ENCODE peak calls at places on chromosomes 4 and X, in five cellular contexts. U is kidney, H is pancreas, O is GM12878, F is mucosa of descending colon. R is an unnamed sample.

GRCh38 chr4:13642576-13642975 is 15.1 kb upstream of the BOD1L1 start:
- DNase-seq in U (no peak), H (no peak), O (no peak), F (no peak), R (no peak)

GRCh38 chr4:12409507-12410190 is 981.0 kb upstream of the HS3ST1 start:
- DNase-seq in U (no peak), H (no peak), O (no peak), F (no peak), R (no peak)

GRCh38 chr4:98267498-98267897 is 6.3 kb downstream of the RAP1GDS1 start:
- DNase-seq in U (no peak), H (no peak), O (no peak), F (no peak), R (no peak)

GRCh38 chr4:39526810-39527295 is 386 bp downstream of the UGDH start:
- DNase-seq in U (no peak), H (no peak), O (no peak), F (no peak), R (no peak)

GRCh38 chr4:174084542-174084941 is 198.9 kb downstream of the FBXO8 start:
- DNase-seq in U (no peak), H (no peak), O (no peak), F (no peak), R (no peak)

GRCh38 chr4:38157592-38157991 is 197.4 kb downstream of the PTTG2 start:
- DNase-seq in U (no peak), H (peak; percentile 38), O (no peak), F (peak; percentile 79), R (no peak)

GRCh38 chr4:80465238-80465637 is 129.7 kb downstream of the CFAP299 start:
- DNase-seq in U (no peak), H (no peak), O (no peak), F (no peak), R (no peak)

GRCh38 chr4:143343276-143343831 is 6.7 kb downstream of the GAB1 start:
- DNase-seq in U (no peak), H (no peak), O (no peak), F (no peak), R (no peak)

GRCh38 chrX:25198891-25199290 is 183.1 kb upstream of the ARX start:
- DNase-seq in U (no peak), H (no peak), O (no peak), F (no peak), R (no peak)

GRCh38 chrX:21806691-21807090 is 32.7 kb upstream of the MBTPS2 start:
- DNase-seq in U (no peak), H (no peak), O (no peak), F (no peak), R (no peak)

GRCh38 chrX:50613846-50614245 is 143.2 kb upstream of the DGKK start:
- DNase-seq in U (no peak), H (no peak), O (no peak), F (no peak), R (no peak)

GRCh38 chrX:46574941-46575381 is 1.4 kb downstream of the CHST7 start:
- DNase-seq in U (no peak), H (no peak), O (no peak), F (peak; percentile 15), R (no peak)

GRCh38 chr4:115824630-115825029 is 711.2 kb upstream of the NDST4 start:
- DNase-seq in U (no peak), H (no peak), O (no peak), F (no peak), R (no peak)

GRCh38 chrX:132270699-132271098 is 51.5 kb upstream of the RAP2C start:
- DNase-seq in U (no peak), H (no peak), O (no peak), F (peak; percentile 12), R (peak; percentile 29)

GRCh38 chr4:83207497-83208105 is 77.0 kb downstream of the COQ2 start:
- DNase-seq in U (no peak), H (no peak), O (no peak), F (peak; percentile 62), R (no peak)

GRCh38 chrX:118459494-118459893 is 36.1 kb upstream of the DOCK11 start:
- DNase-seq in U (no peak), H (no peak), O (peak; percentile 2), F (peak; percentile 1), R (no peak)

GRCh38 chr4:61440306-61440705 is 240.2 kb downstream of the ADGRL3 start:
- DNase-seq in U (no peak), H (no peak), O (no peak), F (no peak), R (no peak)

GRCh38 chr4:170423137-170423536 is 333.4 kb upstream of the AADAT start:
- DNase-seq in U (no peak), H (no peak), O (no peak), F (no peak), R (no peak)

GRCh38 chr4:182897601-182898478 is 19.3 kb downstream of the DCTD start:
- DNase-seq in U (no peak), H (peak; percentile 23), O (no peak), F (no peak), R (peak; percentile 72)

GRCh38 chr4:110475881-110476818 is at the start of gene ENPEP:
- DNase-seq in U (peak; percentile 63), H (no peak), O (no peak), F (peak; percentile 16), R (no peak)

GRCh38 chrX:119885554-119886428 is 9.9 kb upstream of the AKAP14 start:
- DNase-seq in U (no peak), H (no peak), O (no peak), F (peak; percentile 49), R (no peak)

GRCh38 chr4:2939383-2940243 is 23.6 kb downstream of the NOP14 start:
- DNase-seq in U (peak; percentile 75), H (peak; percentile 1), O (no peak), F (no peak), R (peak; percentile 26)

GRCh38 chr4:34200535-34200934 is 2043.8 kb downstream of the ARAP2 start:
- DNase-seq in U (no peak), H (no peak), O (no peak), F (no peak), R (no peak)

GRCh38 chr4:140568507-140569306 is at the start of gene UCP1:
- DNase-seq in U (peak; percentile 72), H (peak; percentile 26), O (no peak), F (peak; percentile 25), R (no peak)

GRCh38 chrX:52424658-52425057 is 55.8 kb downstream of the XAGE2 start:
- DNase-seq in U (no peak), H (no peak), O (no peak), F (no peak), R (no peak)

GRCh38 chrX:144275403-144275802 is 391.5 kb downstream of the UBE2NL start:
- DNase-seq in U (no peak), H (no peak), O (no peak), F (no peak), R (no peak)

GRCh38 chrX:20680998-20681397 is 414.3 kb upstream of the RPS6KA3 start:
- DNase-seq in U (no peak), H (no peak), O (no peak), F (no peak), R (no peak)

GRCh38 chr4:56755901-56756300 is 65.6 kb downstream of the SPINK2 start:
- DNase-seq in U (no peak), H (no peak), O (no peak), F (no peak), R (no peak)

GRCh38 chrX:30141966-30142365 is 73.4 kb upstream of the MAGEB2 start:
- DNase-seq in U (no peak), H (no peak), O (no peak), F (no peak), R (no peak)

GRCh38 chr4:109816082-109816442 is 500 bp downstream of the GAR1 start:
- DNase-seq in U (no peak), H (no peak), O (no peak), F (peak; percentile 25), R (no peak)

GRCh38 chr4:149047368-149047767 is 605.2 kb upstream of the NR3C2 start:
- DNase-seq in U (no peak), H (no peak), O (no peak), F (no peak), R (no peak)

GRCh38 chr4:183610613-183611012 is 48.4 kb downstream of the RWDD4 start:
- DNase-seq in U (no peak), H (no peak), O (no peak), F (no peak), R (peak; percentile 33)

GRCh38 chr4:149264093-149264733 is 551.4 kb downstream of the IQCM start:
- DNase-seq in U (no peak), H (no peak), O (peak; percentile 4), F (peak; percentile 25), R (peak; percentile 31)

GRCh38 chr4:141350122-141350904 is 129.6 kb downstream of the ZNF330 start:
- DNase-seq in U (peak; percentile 46), H (peak; percentile 65), O (no peak), F (peak; percentile 92), R (no peak)

DNA sequence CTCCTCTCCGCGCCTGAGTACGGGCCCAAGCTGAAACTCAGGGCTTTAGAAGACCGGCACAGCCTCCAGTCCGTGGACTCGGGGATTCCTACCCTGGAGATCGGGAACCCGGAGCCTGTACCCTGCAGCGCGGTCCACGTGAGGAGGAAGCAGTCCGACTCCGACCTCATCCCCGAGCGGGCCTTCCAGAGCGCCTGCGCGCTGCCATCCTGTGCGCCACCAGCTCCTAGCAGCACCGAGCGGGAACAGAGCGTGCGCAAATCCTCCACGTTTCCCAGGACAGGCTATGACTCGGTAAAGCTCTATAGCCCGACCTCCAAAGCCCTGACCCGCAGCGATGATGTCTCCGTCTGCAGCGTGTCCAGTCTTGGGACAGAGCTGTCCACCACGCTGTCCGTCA is 13.9 kb downstream of the TBC1D14 start:
- DNase-seq in U (no peak), H (no peak), O (no peak), F (no peak), R (no peak)
- H3K4me1 ChIP-seq in U (peaks cover 15% of the 10 kb centered on the region), H (peaks cover under 1% of the 10 kb centered on the region), O (peaks cover 12% of the 10 kb centered on the region), F (peaks cover 46% of the 10 kb centered on the region), R (no peaks in the 10 kb centered on the region)

GRCh38 chr4:186554485-186554884 is 882 bp downstream of the MTNR1A start:
- DNase-seq in U (no peak), H (peak; percentile 9), O (no peak), F (peak; percentile 87), R (peak; percentile 42)
- TF ChIP-seq CTCF in U (peak; percentile 36), H (no peak), O (no peak), F (no peak), R (no peak)

DNA sequence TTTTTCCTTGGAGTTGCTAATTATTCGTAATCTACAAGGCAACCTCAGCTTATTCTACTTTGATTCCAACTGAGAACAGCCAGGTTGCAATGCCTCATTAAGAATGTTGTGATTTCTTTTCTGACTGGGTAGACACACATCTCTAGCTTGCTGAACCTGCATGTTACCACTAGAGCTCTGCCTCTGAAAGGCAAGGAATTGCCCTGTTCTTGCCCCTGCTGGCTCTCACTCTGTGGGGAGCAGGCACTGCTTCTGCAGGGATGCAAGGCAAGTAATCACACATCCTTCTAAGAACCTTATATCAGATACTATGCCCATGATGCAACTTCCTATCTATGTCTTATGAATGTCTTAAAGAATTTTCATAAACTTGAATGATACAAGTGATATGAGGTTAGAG is 503.2 kb downstream of the PACRGL start:
- DNase-seq in U (no peak), H (no peak), O (no peak), F (no peak), R (no peak)
- H3K4me1 ChIP-seq in U (no peaks in the 10 kb centered on the region), H (no peaks in the 10 kb centered on the region), O (no peaks in the 10 kb centered on the region), F (no peaks in the 10 kb centered on the region), R (no peaks in the 10 kb centered on the region)

GRCh38 chr4:89586864-89587263 is 250.1 kb downstream of the SNCA start:
- DNase-seq in U (no peak), H (no peak), O (no peak), F (no peak), R (no peak)
- TF ChIP-seq CTCF in U (peak; percentile 13), H (no peak), O (no peak), F (no peak), R (no peak)